ENCODE peak calls at places on chromosomes 12 and 14, in six cellular contexts. D is CD8-positive, alpha-beta T cell; H is sigmoid colon; U is foreskin fibroblast; X is tibial artery; O is upper lobe of right lung. E is an unnamed sample.

GRCh38 chr12:100375023-100375737 is 18.3 kb downstream of the SLC17A8 start:
- DNase-seq in O (peak), D (no peak), H (peak), U (peak), X (peak), E (no peak)

GRCh38 chr12:8840938-8841633 is 18.7 kb downstream of the A2ML1 start:
- DNase-seq in H (no peak), O (no peak), X (no peak), D (no peak), U (no peak), E (no peak)

GRCh38 chr12:94285954-94286579 is 137.7 kb downstream of the PLXNC1 start:
- DNase-seq in U (no peak), O (no peak), X (no peak), D (no peak), H (no peak), E (no peak)

GRCh38 chr12:130832561-130833209 is 6.4 kb downstream of the STX2 start:
- DNase-seq in H (no peak), U (peak), X (no peak), O (no peak), D (no peak), E (no peak)

GRCh38 chr14:50954811-50955372 is 10.6 kb upstream of the PYGL start:
- DNase-seq in U (peak), O (no peak), H (no peak), D (no peak), X (no peak), E (peak)

GRCh38 chr12:127230843-127231260 is 1036.1 kb upstream of the TMEM132C start:
- DNase-seq in O (no peak), D (no peak), U (peak), H (no peak), X (no peak), E (peak)

GRCh38 chr14:32430326-32430725 is 101.2 kb downstream of the AKAP6 start:
- DNase-seq in D (no peak), U (no peak), H (no peak), X (no peak), O (no peak), E (no peak)

GRCh38 chr12:68489273-68489672 is 121.4 kb upstream of the RAP1B start:
- DNase-seq in O (no peak), D (no peak), U (no peak), H (no peak), X (no peak), E (no peak)

GRCh38 chr12:124884587-124885438 is 21.1 kb upstream of the SCARB1 start:
- DNase-seq in X (no peak), D (no peak), O (no peak), H (no peak), U (no peak), E (no peak)

GRCh38 chr12:78672033-78672432 is 192.5 kb upstream of the SYT1 start:
- DNase-seq in H (no peak), U (no peak), D (no peak), X (no peak), O (no peak), E (no peak)
- TF ChIP-seq CTCF in H (no peak), U (no peak), D (no peak), X (no peak), O (no peak), E (no peak)

GRCh38 chr12:66049538-66050282 is 80.8 kb downstream of the LLPH start:
- DNase-seq in U (no peak), X (no peak), D (no peak), O (no peak), H (no peak), E (no peak)
- H3K4me3 ChIP-seq in U (no peak), X (no peak), D (no peak), O (no peak), H (no peak), E (no peak)

GRCh38 chr12:49945394-49946080 is 5.0 kb upstream of the AQP2 start:
- DNase-seq in X (peak), U (peak), O (peak), H (peak), D (peak), E (peak)
- TF ChIP-seq CTCF in X (peak), U (peak), O (peak), H (peak), D (peak), E (peak)

GRCh38 chr14:102374264-102374663 is 11.5 kb downstream of the TECPR2 start:
- DNase-seq in X (no peak), H (no peak), O (no peak), D (no peak), U (no peak), E (no peak)
- H3K4me3 ChIP-seq in X (no peak), H (no peak), O (no peak), D (no peak), U (no peak), E (no peak)

DNA sequence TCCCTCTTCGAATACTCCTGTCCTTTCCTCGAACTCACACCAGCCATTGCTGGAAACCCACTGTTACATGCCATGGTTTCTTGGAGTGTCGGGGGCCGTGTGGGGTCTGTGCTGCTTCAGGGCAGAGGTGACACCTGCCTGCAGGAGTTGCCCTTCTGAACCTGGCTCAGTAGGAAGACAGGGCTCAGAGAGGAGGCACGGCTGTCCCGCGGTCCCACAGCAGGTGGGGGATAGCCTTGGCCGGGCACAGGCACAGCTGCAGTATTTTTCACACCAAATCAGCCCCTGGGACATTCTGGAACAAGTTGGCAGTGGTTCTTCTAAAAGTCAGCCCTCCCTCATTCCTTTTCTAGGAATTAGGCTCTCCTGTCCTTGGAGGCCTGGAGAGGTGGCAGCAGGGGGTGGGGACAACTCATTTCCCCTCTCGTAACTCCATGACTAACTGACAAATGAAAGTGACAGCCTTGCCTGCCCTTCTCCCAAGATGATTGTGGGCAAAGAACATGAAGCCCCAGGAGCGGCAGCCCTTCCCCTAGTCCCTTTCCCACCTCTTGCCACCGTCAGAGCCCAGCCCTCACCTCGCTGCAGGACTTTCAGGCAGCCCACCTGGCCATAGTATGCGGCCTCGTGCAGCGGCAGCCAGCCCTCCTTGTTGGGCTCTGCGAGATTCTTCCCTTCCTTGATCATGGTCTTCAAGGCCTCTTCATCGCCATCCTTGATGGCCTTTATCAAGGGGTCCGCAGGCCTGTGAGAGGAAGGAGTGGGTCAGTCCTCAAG is 22.4 kb downstream of the ASB2 start:
- DNase-seq in O (no peak), X (no peak), H (no peak), D (no peak), U (no peak), E (no peak)
- TF ChIP-seq CTCF in O (no peak), X (no peak), H (no peak), D (no peak), U (no peak), E (no peak)

DNA sequence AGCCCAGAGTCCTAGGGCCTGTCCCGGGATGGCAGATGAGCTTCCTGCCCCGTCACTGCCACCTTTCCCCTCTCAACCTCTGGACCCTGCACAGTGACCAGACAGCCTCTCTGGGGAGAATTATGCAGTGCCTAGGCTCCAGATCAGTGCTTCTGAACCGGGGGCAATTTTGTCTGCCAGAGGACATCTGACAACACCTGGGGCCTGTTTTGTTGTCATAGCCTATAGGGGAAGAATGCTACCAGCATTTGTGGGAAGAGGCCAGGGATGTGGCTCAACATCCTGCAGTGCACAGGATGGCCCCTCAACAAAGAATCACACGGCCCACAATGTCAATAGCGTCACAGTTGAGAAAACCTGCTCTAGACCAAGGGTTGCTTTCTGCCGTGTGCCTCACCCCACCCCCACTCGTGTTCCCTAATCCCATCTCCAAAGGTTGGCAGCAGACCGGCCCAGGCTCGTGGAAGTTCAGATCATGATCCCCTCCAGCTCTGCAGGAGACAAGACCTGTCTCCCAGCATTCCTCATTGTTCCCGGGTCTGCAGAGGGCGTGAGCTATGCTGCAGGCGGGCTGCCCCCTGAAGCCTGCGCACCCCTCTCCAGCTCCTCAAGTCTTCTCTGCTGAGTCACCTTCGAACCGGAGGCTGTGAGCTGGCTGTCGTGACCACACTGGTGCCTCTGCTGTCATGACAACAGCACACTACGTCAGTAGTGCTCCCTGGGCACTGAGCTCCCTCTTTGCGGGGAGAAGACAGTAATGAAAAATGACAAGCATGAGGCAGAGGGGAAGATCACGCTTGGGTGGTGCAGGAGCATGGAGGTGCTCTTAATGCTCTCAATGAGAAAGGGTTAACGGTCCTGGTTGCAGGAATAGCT is 2.0 kb upstream of the GAPDH start:
- DNase-seq in X (peak), O (no peak), D (peak), U (peak), H (peak), E (peak)
- H3K4me3 ChIP-seq in X (peak), O (peak), D (no peak), U (peak), H (peak), E (peak)

GRCh38 chr12:52307836-52308806 is 13.1 kb downstream of the KRT83 start:
- DNase-seq in X (peak), H (peak), D (peak), O (peak), U (peak), E (no peak)
- TF ChIP-seq CTCF in X (peak), H (no peak), D (no peak), O (peak), U (no peak), E (no peak)

GRCh38 chr12:27814411-27814810 is 34.4 kb upstream of the MANSC4 start:
- DNase-seq in D (no peak), H (no peak), U (no peak), X (no peak), O (no peak), E (no peak)

GRCh38 chr12:27808831-27809230 is 28.8 kb upstream of the MANSC4 start:
- DNase-seq in U (no peak), H (no peak), O (no peak), D (no peak), X (no peak), E (no peak)

GRCh38 chr12:27812502-27812901 is 32.5 kb upstream of the MANSC4 start:
- DNase-seq in D (no peak), H (no peak), O (no peak), U (no peak), X (no peak), E (no peak)

GRCh38 chr12:27807063-27807703 is 27.1 kb upstream of the MANSC4 start:
- DNase-seq in H (no peak), X (no peak), D (peak), O (no peak), U (no peak), E (no peak)

DNA sequence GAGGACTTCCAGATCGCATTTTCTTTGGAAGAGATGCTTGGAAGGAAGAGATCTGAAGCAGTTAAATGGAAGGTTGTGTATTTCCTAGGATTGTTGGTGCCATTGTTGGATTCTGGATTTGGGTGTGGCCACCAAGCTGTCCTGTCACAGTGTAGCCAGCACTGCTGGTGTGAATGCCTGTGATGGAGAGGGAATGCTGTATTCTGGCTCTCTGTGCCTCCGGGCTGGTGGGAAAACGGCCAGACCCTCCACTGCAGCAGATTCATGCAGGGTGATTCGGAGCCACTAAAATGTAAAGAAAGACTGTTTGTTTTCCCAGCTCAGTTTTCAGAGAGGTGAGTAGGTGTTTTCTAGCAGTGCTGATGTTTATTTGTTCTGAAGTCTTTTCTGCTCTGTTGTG is 30.7 kb upstream of the MANSC4 start:
- DNase-seq in O (no peak), X (no peak), U (no peak), H (no peak), D (no peak), E (no peak)
- H3K4me3 ChIP-seq in O (no peak), X (no peak), U (no peak), H (no peak), D (no peak), E (no peak)

DNA sequence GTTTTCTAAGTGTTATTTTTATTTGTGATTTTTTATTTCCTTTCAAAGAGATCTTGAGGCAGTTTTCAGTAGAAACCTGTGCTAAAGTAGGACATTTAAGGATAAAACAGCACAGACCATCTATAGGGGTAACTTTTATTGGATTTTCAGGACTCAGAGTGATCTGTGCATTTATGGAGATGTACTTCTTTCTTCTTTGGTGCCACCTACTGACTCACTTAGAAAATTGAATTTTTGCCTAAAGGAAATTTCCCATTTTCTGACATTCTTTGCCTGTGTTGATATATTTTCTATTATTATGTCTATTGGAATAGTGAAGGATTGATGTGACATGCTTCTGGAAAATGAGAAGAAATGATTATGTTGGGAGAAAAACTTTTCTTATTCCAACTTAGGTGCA is 113.0 kb downstream of the UNC79 start:
- DNase-seq in X (no peak), D (no peak), U (peak), O (no peak), H (no peak), E (no peak)
- TF ChIP-seq CTCF in X (no peak), D (no peak), U (peak), O (peak), H (no peak), E (peak)

GRCh38 chr12:113506867-113507266 is 35.2 kb upstream of the LHX5 start:
- DNase-seq in D (no peak), U (no peak), H (no peak), O (no peak), X (no peak), E (no peak)
- H3K4me3 ChIP-seq in D (no peak), U (no peak), H (no peak), O (no peak), X (no peak), E (no peak)

E was measured in HFF-Myc.